ENCODE peak calls at places on chromosome 5, in ten cellular contexts. W is neuronal stem cell, I is neural progenitor cell, N is fibroblast of lung, O is Karpas-422, L is endothelial cell of umbilical vein, S is GM23248, M is SK-N-SH, P is endodermal cell, G is PC-3. K is an unnamed sample.

GRCh38 chr5:168404366-168404765 is 81.9 kb upstream of the RARS1 start:
- DNase-seq in W (no peak), I (no peak), N (peak), O (no peak), L (no peak), S (peak), M (no peak), P (no peak), G (peak), K (no peak)

GRCh38 chr5:144276034-144276822 is 105.6 kb downstream of the KCTD16 start:
- DNase-seq in W (no peak), I (no peak), N (peak), O (no peak), L (no peak), S (peak), M (no peak), P (no peak), G (no peak), K (no peak)

GRCh38 chr5:43396762-43397304 is 15.4 kb downstream of the CCL28 start:
- DNase-seq in W (no peak), I (peak), N (peak), O (peak), L (peak), S (peak), M (peak), P (no peak), G (peak), K (no peak)

GRCh38 chr5:132621699-132622098 is 36.3 kb upstream of the IL13 start:
- DNase-seq in W (no peak), I (no peak), N (no peak), O (no peak), L (no peak), S (no peak), M (no peak), P (no peak), G (no peak), K (no peak)

GRCh38 chr5:55176176-55176818 is 3.3 kb upstream of the CDC20B start:
- DNase-seq in W (peak), I (peak), N (no peak), O (peak), L (peak), S (peak), M (peak), P (peak), G (peak), K (no peak)

GRCh38 chr5:89534331-89534730 is 651.3 kb upstream of the MEF2C start:
- DNase-seq in W (no peak), I (no peak), N (peak), O (no peak), L (no peak), S (peak), M (no peak), P (no peak), G (no peak), K (no peak)

GRCh38 chr5:108749130-108749861 is 1.6 kb downstream of the FER start:
- DNase-seq in W (no peak), I (no peak), N (peak), O (peak), L (peak), S (peak), M (peak), P (no peak), G (no peak), K (no peak)

GRCh38 chr5:80576383-80576782 is 6.3 kb upstream of the ANKRD34B start:
- DNase-seq in W (no peak), I (no peak), N (no peak), O (no peak), L (no peak), S (no peak), M (no peak), P (no peak), G (no peak), K (no peak)

GRCh38 chr5:52878671-52879070 is 91.0 kb downstream of the ITGA1 start:
- DNase-seq in W (no peak), I (no peak), N (peak), O (no peak), L (peak), S (peak), M (no peak), P (no peak), G (peak), K (no peak)

GRCh38 chr5:178992291-178992895 is 2.7 kb downstream of the GRM6 start:
- DNase-seq in W (no peak), I (peak), N (no peak), O (no peak), L (no peak), S (no peak), M (no peak), P (no peak), G (no peak), K (no peak)

GRCh38 chr5:62134811-62135210 is 171.2 kb upstream of the KIF2A start:
- DNase-seq in W (no peak), I (no peak), N (no peak), O (no peak), L (no peak), S (peak), M (no peak), P (no peak), G (no peak), K (no peak)

GRCh38 chr5:16827755-16828154 is 108.3 kb downstream of the MYO10 start:
- DNase-seq in W (no peak), I (no peak), N (no peak), O (no peak), L (no peak), S (no peak), M (no peak), P (no peak), G (no peak), K (no peak)

GRCh38 chr5:74490814-74491213 is 149.7 kb downstream of the ENC1 start:
- DNase-seq in W (no peak), I (no peak), N (no peak), O (peak), L (no peak), S (no peak), M (no peak), P (no peak), G (no peak), K (no peak)

GRCh38 chr5:6377582-6378127 is 692 bp downstream of the MED10 start:
- DNase-seq in W (no peak), I (no peak), N (no peak), O (peak), L (peak), S (peak), M (no peak), P (no peak), G (no peak), K (no peak)

GRCh38 chr5:1879292-1880263 is 3.1 kb downstream of the IRX4 start:
- DNase-seq in W (no peak), I (peak), N (no peak), O (no peak), L (no peak), S (no peak), M (no peak), P (peak), G (no peak), K (no peak)

GRCh38 chr5:137696481-137696880 is 39.4 kb downstream of the KLHL3 start:
- DNase-seq in W (no peak), I (no peak), N (peak), O (no peak), L (peak), S (peak), M (no peak), P (no peak), G (peak), K (no peak)

GRCh38 chr5:156402387-156402921 is 75.5 kb downstream of the SGCD start:
- DNase-seq in W (peak), I (peak), N (peak), O (peak), L (no peak), S (no peak), M (no peak), P (peak), G (no peak), K (no peak)

GRCh38 chr5:171680485-171680884 is 105.1 kb upstream of the SMIM23 start:
- DNase-seq in W (no peak), I (no peak), N (no peak), O (no peak), L (no peak), S (no peak), M (no peak), P (peak), G (no peak), K (no peak)

GRCh38 chr5:150070277-150070638 is 16.1 kb downstream of the CSF1R start:
- DNase-seq in W (no peak), I (no peak), N (no peak), O (no peak), L (no peak), S (no peak), M (no peak), P (peak), G (no peak), K (no peak)

DNA sequence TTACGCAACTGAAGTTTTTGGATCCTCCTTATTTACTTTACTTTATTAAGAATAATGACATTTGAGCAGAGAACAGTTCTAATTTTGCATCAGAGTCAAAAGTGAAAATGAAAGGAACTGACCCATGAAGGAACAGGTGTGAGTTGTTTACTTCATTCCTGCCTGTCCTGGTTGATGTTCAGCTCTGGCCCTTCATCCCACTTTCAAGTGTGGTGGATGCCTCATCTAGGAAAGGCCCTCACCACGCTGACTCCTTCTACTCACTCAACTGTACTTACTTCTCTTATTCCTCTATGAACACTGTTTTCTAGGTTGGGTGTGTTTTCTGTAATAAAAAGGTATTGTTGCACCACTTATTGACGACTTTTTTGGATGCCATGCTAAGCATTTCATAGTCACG is 61.8 kb upstream of the PLEKHG4B start:
- DNase-seq in W (no peak), I (no peak), N (no peak), O (no peak), L (no peak), S (no peak), M (no peak), P (no peak), G (no peak), K (no peak)
- H3K9ac ChIP-seq in W (no peak), I (no peak), N (no peak), O (no peak), L (no peak), S (no peak), M (no peak), P (no peak), G (no peak), K (no peak)

DNA sequence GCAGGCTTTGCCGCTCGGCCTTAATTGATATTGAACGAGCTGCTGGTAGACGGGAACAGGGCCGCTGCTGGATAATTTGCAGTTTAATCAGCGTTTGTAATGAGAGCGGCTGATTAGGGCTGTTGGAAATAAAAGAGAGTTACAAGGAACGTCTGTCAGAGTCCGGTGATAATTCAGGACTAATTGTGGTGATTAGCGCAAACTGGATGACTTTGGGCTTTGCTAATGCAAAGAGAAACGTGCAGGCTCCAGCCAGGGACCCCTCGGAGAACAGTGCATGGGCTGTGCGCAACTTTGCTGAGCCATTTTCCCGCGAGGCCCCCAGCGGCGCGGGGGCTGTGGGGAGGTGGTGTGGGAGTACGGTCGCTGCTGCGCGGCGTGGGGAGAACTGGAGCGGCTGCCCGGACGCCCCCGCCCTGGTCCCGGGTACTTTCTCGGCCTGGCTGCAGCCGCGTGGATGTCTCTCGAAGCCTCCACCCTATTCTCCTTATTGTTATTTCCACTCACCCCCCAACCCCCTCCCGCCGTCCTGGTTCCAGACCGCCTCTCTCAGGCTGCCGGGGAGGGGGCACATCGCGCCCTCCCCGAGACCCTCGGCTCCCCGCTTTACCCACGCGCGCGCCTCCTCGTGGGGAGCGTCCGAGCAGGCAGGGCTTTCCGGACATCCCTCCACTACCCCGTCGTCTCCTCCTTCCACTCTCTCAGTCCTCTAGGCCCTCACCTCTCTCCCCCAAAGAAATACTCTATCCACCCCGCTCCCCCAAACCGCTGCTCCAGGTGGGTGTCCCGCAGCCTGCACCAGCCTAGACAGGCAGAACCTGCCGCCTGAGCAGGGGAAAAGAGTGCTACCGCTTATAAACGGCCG is 68.5 kb upstream of the TBCA start:
- DNase-seq in W (no peak), I (peak), N (peak), O (no peak), L (peak), S (peak), M (peak), P (peak), G (no peak), K (no peak)
- H3K9ac ChIP-seq in W (no peak), I (no peak), N (no peak), O (no peak), L (no peak), S (peak), M (no peak), P (no peak), G (no peak), K (no peak)

DNA sequence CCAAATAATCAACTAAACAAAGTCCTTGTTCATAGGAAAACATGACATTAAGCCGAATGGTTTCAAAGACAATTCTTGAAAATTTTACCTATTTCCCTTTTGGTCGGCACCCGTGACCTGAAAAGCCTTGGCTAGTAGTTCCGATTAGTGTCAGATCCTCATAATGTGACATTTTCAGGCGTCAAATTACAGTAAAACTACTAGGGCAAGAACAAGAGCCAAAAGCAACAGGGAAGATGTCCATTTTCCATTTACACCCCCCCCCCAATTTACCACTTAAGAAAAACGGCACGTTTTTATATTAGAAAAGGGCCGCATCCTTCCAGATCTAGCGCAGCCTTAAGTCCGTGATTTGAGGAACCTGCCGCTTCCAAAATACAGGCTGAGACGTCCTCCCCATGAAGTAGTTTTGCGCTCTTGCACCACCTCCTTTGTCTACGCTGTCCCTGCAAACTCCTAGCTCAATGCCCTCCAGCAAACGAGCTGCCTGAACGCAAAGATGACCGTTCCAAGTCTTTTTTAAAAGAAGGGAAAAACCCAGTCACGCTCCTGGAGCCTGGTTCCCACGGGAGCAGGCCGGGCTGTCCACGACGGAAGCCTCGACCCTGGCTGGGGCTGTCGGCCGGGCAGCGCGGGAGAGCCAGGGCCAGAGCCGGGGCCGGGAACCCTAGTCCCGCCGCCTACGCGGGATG is 687 bp downstream of the RNF130 start:
- DNase-seq in W (no peak), I (peak), N (peak), O (no peak), L (peak), S (peak), M (peak), P (peak), G (peak), K (no peak)
- H3K9ac ChIP-seq in W (peak), I (peak), N (peak), O (no peak), L (peak), S (peak), M (peak), P (peak), G (peak), K (peak)

GRCh38 chr5:123117989-123118388 is 28.9 kb downstream of the PRDM6 start:
- DNase-seq in W (no peak), I (no peak), N (no peak), O (no peak), L (no peak), S (no peak), M (no peak), P (no peak), G (peak), K (no peak)
- H3K9ac ChIP-seq in W (no peak), I (no peak), N (no peak), O (no peak), L (no peak), S (no peak), M (no peak), P (no peak), G (no peak), K (no peak)

GRCh38 chr5:82336566-82337351 is 58.6 kb upstream of the RPS23 start:
- DNase-seq in W (no peak), I (no peak), N (no peak), O (no peak), L (no peak), S (peak), M (no peak), P (no peak), G (no peak), K (no peak)
- H3K9ac ChIP-seq in W (no peak), I (no peak), N (no peak), O (no peak), L (no peak), S (peak), M (peak), P (no peak), G (no peak), K (no peak)

GRCh38 chr5:139177809-139178581 is 20.2 kb downstream of the SIL1 start:
- DNase-seq in W (no peak), I (no peak), N (no peak), O (peak), L (no peak), S (peak), M (peak), P (no peak), G (no peak), K (peak)
- H3K9ac ChIP-seq in W (no peak), I (no peak), N (no peak), O (no peak), L (no peak), S (no peak), M (no peak), P (no peak), G (no peak), K (no peak)

GRCh38 chr5:32275421-32275765 is 37.3 kb downstream of the MTMR12 start:
- DNase-seq in W (no peak), I (no peak), N (no peak), O (no peak), L (no peak), S (no peak), M (no peak), P (no peak), G (no peak), K (no peak)

GRCh38 chr5:32272746-32273145 is 40.0 kb downstream of the MTMR12 start:
- DNase-seq in W (no peak), I (no peak), N (no peak), O (no peak), L (no peak), S (no peak), M (no peak), P (no peak), G (no peak), K (no peak)

GRCh38 chr5:32276173-32276853 is 36.4 kb downstream of the MTMR12 start:
- DNase-seq in W (no peak), I (no peak), N (peak), O (peak), L (peak), S (peak), M (no peak), P (peak), G (no peak), K (no peak)

GRCh38 chr5:32277782-32278181 is 35.0 kb downstream of the MTMR12 start:
- DNase-seq in W (no peak), I (no peak), N (peak), O (no peak), L (no peak), S (peak), M (no peak), P (no peak), G (no peak), K (no peak)

GRCh38 chr5:32274548-32275420 is 38.0 kb downstream of the MTMR12 start:
- DNase-seq in W (no peak), I (no peak), N (no peak), O (no peak), L (peak), S (no peak), M (no peak), P (peak), G (no peak), K (no peak)
- H3K9ac ChIP-seq in W (no peak), I (no peak), N (no peak), O (no peak), L (peak), S (no peak), M (no peak), P (peak), G (no peak), K (no peak)

GRCh38 chr5:134113908-134114875 is at the start of gene TCF7:
- DNase-seq in W (peak), I (peak), N (peak), O (peak), L (peak), S (peak), M (peak), P (peak), G (peak), K (peak)

GRCh38 chr5:134111741-134112647 is 2.5 kb upstream of the TCF7 start:
- DNase-seq in W (no peak), I (no peak), N (peak), O (no peak), L (no peak), S (peak), M (no peak), P (no peak), G (no peak), K (no peak)

GRCh38 chr5:134114886-134115805 is 665 bp downstream of the TCF7 start:
- DNase-seq in W (no peak), I (peak), N (no peak), O (no peak), L (no peak), S (peak), M (peak), P (peak), G (no peak), K (peak)

GRCh38 chr5:134112726-134113571 is 1.5 kb upstream of the TCF7 start:
- DNase-seq in W (no peak), I (no peak), N (no peak), O (no peak), L (no peak), S (no peak), M (no peak), P (no peak), G (no peak), K (no peak)

DNA sequence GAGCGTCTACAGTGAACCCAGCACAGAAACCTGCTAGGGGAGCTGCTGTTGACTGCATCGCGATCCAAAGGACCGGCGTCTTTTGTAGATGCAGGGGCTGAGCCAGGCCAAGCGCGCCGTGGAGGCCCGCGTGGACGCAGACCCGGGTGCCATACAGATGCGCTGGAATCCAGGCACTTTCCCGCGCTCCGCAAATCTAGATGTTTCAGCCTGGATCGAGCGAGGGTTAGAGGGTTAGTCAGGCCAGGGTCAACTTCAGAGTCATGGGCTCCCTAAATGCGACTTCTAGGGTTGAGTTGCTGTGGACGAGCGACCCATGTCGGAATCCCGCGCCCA is 941 bp upstream of the TCF7 start:
- DNase-seq in W (no peak), I (no peak), N (no peak), O (no peak), L (no peak), S (no peak), M (no peak), P (peak), G (no peak), K (no peak)
- H3K9ac ChIP-seq in W (peak), I (no peak), N (no peak), O (no peak), L (no peak), S (no peak), M (no peak), P (no peak), G (no peak), K (no peak)

GRCh38 chr5:115098041-115098702 is 71.5 kb downstream of the TRIM36 start:
- DNase-seq in W (peak), I (peak), N (peak), O (peak), L (peak), S (peak), M (peak), P (peak), G (peak), K (peak)
- H3K9ac ChIP-seq in W (no peak), I (no peak), N (no peak), O (no peak), L (no peak), S (no peak), M (no peak), P (no peak), G (no peak), K (no peak)

DNA sequence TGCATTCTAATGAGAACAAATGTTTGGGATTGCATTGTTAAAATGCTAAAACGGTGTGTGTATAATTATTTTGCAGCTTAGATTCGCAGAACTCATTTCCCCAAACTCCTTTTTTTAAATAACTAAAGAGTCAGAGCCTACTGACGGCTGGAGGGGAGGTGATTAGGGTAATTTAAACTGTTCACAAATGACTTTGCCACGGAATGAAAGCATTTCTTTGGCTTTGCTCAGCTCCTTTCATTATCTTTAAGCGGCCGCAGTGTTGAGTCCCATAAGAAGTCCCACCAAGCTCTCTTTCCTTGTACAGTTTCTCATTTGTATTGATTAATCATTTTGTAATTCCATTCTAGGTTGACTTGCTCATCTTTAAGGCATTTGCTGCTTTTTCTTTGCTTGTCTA is 1632.8 kb downstream of the MAT2B start:
- DNase-seq in W (peak), I (peak), N (peak), O (no peak), L (no peak), S (no peak), M (no peak), P (no peak), G (no peak), K (no peak)
- H3K9ac ChIP-seq in W (no peak), I (no peak), N (no peak), O (no peak), L (no peak), S (no peak), M (no peak), P (no peak), G (no peak), K (no peak)

K was measured in DND-41.